ENCODE peak calls at places on chromosomes 13 and 19, in four cellular contexts. One of them, this sample, is unnamed.

GRCh38 chr13:60411983-60412382 is 15.0 kb downstream of the TDRD3 start:
- DNase-seq in RPMI8226: no peak
- DNase-seq in ovary: no peak
- DNase-seq in pons: no peak
- DNase-seq in this sample: no peak

GRCh38 chr13:77425705-77426104 is 98.8 kb upstream of the MYCBP2 start:
- DNase-seq in RPMI8226: no peak
- DNase-seq in pons: no peak
- DNase-seq in ovary: no peak
- DNase-seq in this sample: no peak

GRCh38 chr19:18745012-18745735 is 45.9 kb downstream of the COMP start:
- DNase-seq in ovary: peak; percentile 82
- DNase-seq in pons: no peak
- DNase-seq in RPMI8226: no peak
- DNase-seq in this sample: no peak

GRCh38 chr19:51607920-51608562 is 22.2 kb downstream of the SIGLEC5 start:
- DNase-seq in ovary: peak; percentile 28
- DNase-seq in RPMI8226: peak; percentile 91
- DNase-seq in pons: peak; percentile 41
- DNase-seq in this sample: peak; percentile 83

GRCh38 chr13:60990032-60990733 is 425.5 kb downstream of the PCDH20 start:
- DNase-seq in ovary: no peak
- DNase-seq in RPMI8226: peak; percentile 16
- DNase-seq in pons: no peak
- DNase-seq in this sample: no peak

GRCh38 chr19:5154799-5155426 is 185.7 kb downstream of the PTPRS start:
- DNase-seq in RPMI8226: no peak
- DNase-seq in ovary: no peak
- DNase-seq in pons: no peak
- DNase-seq in this sample: no peak

GRCh38 chr13:100394005-100394695 is 194.4 kb downstream of the GGACT start:
- DNase-seq in RPMI8226: no peak
- DNase-seq in pons: no peak
- DNase-seq in ovary: no peak
- DNase-seq in this sample: no peak

GRCh38 chr13:26707122-26708006 is 53.2 kb downstream of the GPR12 start:
- DNase-seq in RPMI8226: peak; percentile 36
- DNase-seq in ovary: no peak
- DNase-seq in pons: peak; percentile 70
- DNase-seq in this sample: peak; percentile 68

GRCh38 chr19:30064776-30065494 is 122.9 kb downstream of the URI1 start:
- DNase-seq in ovary: no peak
- DNase-seq in RPMI8226: no peak
- DNase-seq in pons: no peak
- DNase-seq in this sample: peak; percentile 24

GRCh38 chr19:55210120-55210493 is 806 bp upstream of the PTPRH start:
- DNase-seq in pons: no peak
- DNase-seq in ovary: no peak
- DNase-seq in RPMI8226: peak; percentile 83
- DNase-seq in this sample: peak; percentile 72

GRCh38 chr19:11204943-11205349 is 7.6 kb upstream of the KANK2 start:
- DNase-seq in ovary: peak; percentile 60
- DNase-seq in pons: no peak
- DNase-seq in RPMI8226: peak; percentile 96
- DNase-seq in this sample: peak; percentile 81

GRCh38 chr19:6275170-6275744 is 4.5 kb downstream of the MLLT1 start:
- DNase-seq in ovary: no peak
- DNase-seq in RPMI8226: no peak
- DNase-seq in pons: no peak
- DNase-seq in this sample: no peak

GRCh38 chr19:2081873-2082810 is 14.0 kb downstream of the MOB3A start:
- DNase-seq in ovary: no peak
- DNase-seq in RPMI8226: peak; percentile 66
- DNase-seq in pons: no peak
- DNase-seq in this sample: no peak

GRCh38 chr19:45952691-45953505 is 20.8 kb downstream of the NOVA2 start:
- DNase-seq in ovary: peak; percentile 30
- DNase-seq in RPMI8226: peak; percentile 51
- DNase-seq in pons: no peak
- DNase-seq in this sample: peak; percentile 52

This sample was measured in adrenal gland.